ENCODE peak calls at places on chromosomes 7 and 10, in four cellular contexts. One of them, this sample, is unnamed.
A peak's percentile ranks its signal among the peaks of the same experiment; 100 is the strongest.

GRCh38 chr7:78095549-78095948 is 297.0 kb downstream of the PHTF2 start:
- DNase-seq in cardiac muscle cell: no peak
- DNase-seq in GM12865: no peak
- DNase-seq in upper lobe of right lung: no peak
- DNase-seq in this sample: no peak

GRCh38 chr10:86970152-86970886 is 2.0 kb downstream of the ADIRF start:
- DNase-seq in cardiac muscle cell: no peak
- DNase-seq in GM12865: no peak
- DNase-seq in upper lobe of right lung: peak; percentile 89
- DNase-seq in this sample: no peak

GRCh38 chr7:44307301-44307900 is 18.0 kb downstream of the CAMK2B start:
- DNase-seq in cardiac muscle cell: peak; percentile 47
- DNase-seq in GM12865: peak; percentile 23
- DNase-seq in upper lobe of right lung: peak; percentile 43
- DNase-seq in this sample: peak; percentile 74

GRCh38 chr10:75858357-75858756 is 426.9 kb downstream of the LRMDA start:
- DNase-seq in cardiac muscle cell: no peak
- DNase-seq in GM12865: no peak
- DNase-seq in upper lobe of right lung: no peak
- DNase-seq in this sample: no peak

GRCh38 chr10:132329565-132330485 is 2.2 kb upstream of the LRRC27 start:
- DNase-seq in cardiac muscle cell: no peak
- DNase-seq in GM12865: peak; percentile 64
- DNase-seq in upper lobe of right lung: no peak
- DNase-seq in this sample: peak; percentile 24

GRCh38 chr10:132181691-132182425 is 4.9 kb upstream of the DPYSL4 start:
- DNase-seq in cardiac muscle cell: no peak
- DNase-seq in GM12865: no peak
- DNase-seq in upper lobe of right lung: no peak
- DNase-seq in this sample: no peak

GRCh38 chr10:11119843-11120242 is 102.2 kb downstream of the CELF2 start:
- DNase-seq in cardiac muscle cell: no peak
- DNase-seq in GM12865: no peak
- DNase-seq in upper lobe of right lung: no peak
- DNase-seq in this sample: no peak

GRCh38 chr7:51317582-51317910 is 937 bp upstream of the COBL start:
- DNase-seq in cardiac muscle cell: no peak
- DNase-seq in GM12865: no peak
- DNase-seq in upper lobe of right lung: no peak
- DNase-seq in this sample: no peak

GRCh38 chr10:79142064-79142491 is 73.3 kb downstream of the ZMIZ1 start:
- DNase-seq in cardiac muscle cell: peak; percentile 69
- DNase-seq in GM12865: no peak
- DNase-seq in upper lobe of right lung: no peak
- DNase-seq in this sample: no peak

GRCh38 chr7:149719050-149719899 is 54.1 kb downstream of the ZNF467 start:
- DNase-seq in cardiac muscle cell: no peak
- DNase-seq in GM12865: no peak
- DNase-seq in upper lobe of right lung: peak; percentile 53
- DNase-seq in this sample: no peak

GRCh38 chr7:130071701-130072622 is 1.6 kb downstream of the KLHDC10 start:
- DNase-seq in cardiac muscle cell: peak; percentile 86
- DNase-seq in GM12865: peak; percentile 89
- DNase-seq in upper lobe of right lung: no peak
- DNase-seq in this sample: peak; percentile 69

GRCh38 chr10:116654816-116655215 is 34.1 kb downstream of the PNLIPRP2 start:
- DNase-seq in cardiac muscle cell: no peak
- DNase-seq in GM12865: peak; percentile 7
- DNase-seq in upper lobe of right lung: no peak
- DNase-seq in this sample: no peak

GRCh38 chr7:28169166-28169713 is 11.4 kb downstream of the JAZF1 start:
- DNase-seq in cardiac muscle cell: no peak
- DNase-seq in GM12865: no peak
- DNase-seq in upper lobe of right lung: no peak
- DNase-seq in this sample: no peak

GRCh38 chr7:91046322-91047088 is 217.7 kb upstream of the FZD1 start:
- DNase-seq in cardiac muscle cell: no peak
- DNase-seq in GM12865: no peak
- DNase-seq in upper lobe of right lung: no peak
- DNase-seq in this sample: no peak

GRCh38 chr7:101565601-101566209 is 63.4 kb downstream of the MYL10 start:
- DNase-seq in cardiac muscle cell: no peak
- DNase-seq in GM12865: no peak
- DNase-seq in upper lobe of right lung: no peak
- DNase-seq in this sample: no peak
- TF ChIP-seq CTCF in cardiac muscle cell: no peak
- TF ChIP-seq CTCF in GM12865: no peak
- TF ChIP-seq CTCF in upper lobe of right lung: no peak
- TF ChIP-seq CTCF in this sample: no peak

GRCh38 chr10:123379156-123379555 is 225.0 kb downstream of the BUB3 start:
- DNase-seq in cardiac muscle cell: no peak
- DNase-seq in GM12865: no peak
- DNase-seq in upper lobe of right lung: peak; percentile 11
- DNase-seq in this sample: no peak

GRCh38 chr10:123381271-123381670 is 227.1 kb downstream of the BUB3 start:
- DNase-seq in cardiac muscle cell: no peak
- DNase-seq in GM12865: no peak
- DNase-seq in upper lobe of right lung: peak; percentile 9
- DNase-seq in this sample: no peak

GRCh38 chr10:123377883-123378282 is 223.7 kb downstream of the BUB3 start:
- DNase-seq in cardiac muscle cell: no peak
- DNase-seq in GM12865: no peak
- DNase-seq in upper lobe of right lung: no peak
- DNase-seq in this sample: no peak

GRCh38 chr10:123378302-123378701 is 224.1 kb downstream of the BUB3 start:
- DNase-seq in cardiac muscle cell: no peak
- DNase-seq in GM12865: no peak
- DNase-seq in upper lobe of right lung: no peak
- DNase-seq in this sample: no peak

DNA sequence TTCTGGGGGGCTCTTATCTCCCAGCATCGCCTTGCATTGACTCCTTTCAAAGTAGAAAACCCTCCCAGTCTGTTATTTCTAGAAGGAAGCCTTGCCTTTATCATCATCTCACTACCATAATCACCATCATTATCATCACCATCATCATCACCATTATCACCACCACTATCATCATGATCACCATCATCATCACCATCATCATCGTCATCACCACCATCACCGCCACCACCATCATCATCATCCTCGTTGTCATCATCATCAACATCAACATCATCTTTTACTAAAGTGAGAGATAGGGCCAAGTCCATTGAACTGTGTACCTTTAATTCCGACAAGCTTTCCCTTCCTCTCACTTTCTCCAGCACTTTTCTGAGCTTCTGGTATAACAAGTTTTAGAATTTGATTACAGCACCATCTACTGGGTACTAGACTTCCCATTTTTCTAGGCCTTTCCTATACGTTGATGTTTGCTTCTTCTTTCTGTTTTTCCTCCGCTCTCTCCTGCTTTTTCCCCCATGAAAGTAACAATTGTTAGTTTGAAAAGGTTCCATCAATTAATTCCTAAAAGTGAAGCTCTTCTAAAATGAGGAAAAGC is 226.4 kb downstream of the BUB3 start:
- DNase-seq in cardiac muscle cell: no peak
- DNase-seq in GM12865: peak; percentile 38
- DNase-seq in upper lobe of right lung: no peak
- DNase-seq in this sample: no peak
- TF ChIP-seq CTCF in cardiac muscle cell: peak; percentile 34
- TF ChIP-seq CTCF in GM12865: peak; percentile 31
- TF ChIP-seq CTCF in upper lobe of right lung: peak; percentile 28
- TF ChIP-seq CTCF in this sample: no peak

GRCh38 chr7:108132551-108133265 is 2.5 kb upstream of the LAMB4 start:
- DNase-seq in cardiac muscle cell: no peak
- DNase-seq in GM12865: no peak
- DNase-seq in upper lobe of right lung: no peak
- DNase-seq in this sample: no peak
- TF ChIP-seq CTCF in cardiac muscle cell: no peak
- TF ChIP-seq CTCF in GM12865: no peak
- TF ChIP-seq CTCF in upper lobe of right lung: no peak
- TF ChIP-seq CTCF in this sample: no peak

DNA sequence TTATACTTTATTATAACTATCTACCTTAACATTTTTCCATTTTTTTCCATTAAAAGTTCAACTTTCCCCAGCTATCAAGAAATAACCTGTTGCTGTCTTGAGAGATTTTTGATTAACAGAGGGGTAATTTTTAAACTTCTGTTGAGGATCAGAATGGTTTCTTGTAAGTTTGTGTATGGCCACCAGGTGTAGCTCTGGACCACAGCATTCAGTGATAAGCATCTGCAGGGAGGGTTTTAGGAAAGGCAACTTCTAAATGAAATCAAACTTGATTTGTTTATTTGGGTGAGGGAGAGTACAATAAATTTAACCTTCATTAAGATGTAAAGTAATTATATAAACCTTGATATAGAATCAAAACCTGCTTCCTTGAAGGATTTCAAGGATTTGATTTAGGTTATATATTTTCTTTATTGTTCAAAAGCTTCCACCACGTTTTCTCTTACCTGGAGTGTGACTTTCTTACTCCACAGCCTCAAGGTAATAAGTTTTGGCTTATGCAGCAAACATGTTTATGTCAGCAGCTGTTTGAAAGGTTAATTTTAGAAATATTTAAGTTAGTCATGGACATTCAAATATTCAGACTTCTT is 153.3 kb downstream of the STK31 start:
- DNase-seq in cardiac muscle cell: peak; percentile 46
- DNase-seq in GM12865: peak; percentile 55
- DNase-seq in upper lobe of right lung: no peak
- DNase-seq in this sample: peak; percentile 36
- TF ChIP-seq CTCF in cardiac muscle cell: peak; percentile 65
- TF ChIP-seq CTCF in GM12865: peak; percentile 72
- TF ChIP-seq CTCF in upper lobe of right lung: peak; percentile 46
- TF ChIP-seq CTCF in this sample: peak; percentile 75

GRCh38 chr10:22854935-22855421 is 72.9 kb upstream of the ARMC3 start:
- DNase-seq in cardiac muscle cell: peak; percentile 39
- DNase-seq in GM12865: peak; percentile 11
- DNase-seq in upper lobe of right lung: no peak
- DNase-seq in this sample: no peak
- TF ChIP-seq CTCF in cardiac muscle cell: peak; percentile 40
- TF ChIP-seq CTCF in GM12865: no peak
- TF ChIP-seq CTCF in upper lobe of right lung: peak; percentile 24
- TF ChIP-seq CTCF in this sample: no peak

GRCh38 chr10:69772933-69773704 is 28.6 kb upstream of the COL13A1 start:
- DNase-seq in cardiac muscle cell: no peak
- DNase-seq in GM12865: no peak
- DNase-seq in upper lobe of right lung: no peak
- DNase-seq in this sample: no peak

GRCh38 chr10:69769395-69769989 is 32.2 kb upstream of the COL13A1 start:
- DNase-seq in cardiac muscle cell: no peak
- DNase-seq in GM12865: no peak
- DNase-seq in upper lobe of right lung: no peak
- DNase-seq in this sample: peak; percentile 84

GRCh38 chr10:69780070-69780469 is 21.6 kb upstream of the COL13A1 start:
- DNase-seq in cardiac muscle cell: no peak
- DNase-seq in GM12865: no peak
- DNase-seq in upper lobe of right lung: no peak
- DNase-seq in this sample: no peak

DNA sequence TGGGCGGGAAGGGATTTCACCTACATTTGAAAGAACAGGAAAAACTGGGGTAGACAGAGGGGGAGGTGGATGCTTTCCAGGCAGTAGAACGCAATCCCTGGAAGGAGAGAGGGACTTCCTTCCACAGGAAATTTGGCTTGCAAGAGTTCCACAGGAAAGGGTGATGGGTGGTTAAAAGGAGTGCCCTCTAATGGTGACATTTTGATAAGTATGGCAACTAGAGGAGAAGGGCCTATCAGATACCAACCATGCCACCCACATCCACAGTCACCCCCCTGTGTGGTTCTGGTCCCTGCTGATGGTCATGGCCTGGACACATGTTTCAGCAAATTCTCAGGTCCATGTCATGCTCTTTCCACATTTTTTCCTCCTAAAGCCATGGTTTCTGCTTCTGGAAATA is 27.1 kb upstream of the COL13A1 start:
- DNase-seq in cardiac muscle cell: no peak
- DNase-seq in GM12865: no peak
- DNase-seq in upper lobe of right lung: no peak
- DNase-seq in this sample: no peak
- TF ChIP-seq CTCF in cardiac muscle cell: no peak
- TF ChIP-seq CTCF in GM12865: no peak
- TF ChIP-seq CTCF in upper lobe of right lung: no peak
- TF ChIP-seq CTCF in this sample: no peak

This sample was measured in Calu3.